ENCODE peak calls at places on chromosomes 11 and 22, in four cellular contexts. T, E, M and Q are unnamed samples.

GRCh38 chr11:6077723-6078122 is 29.8 kb upstream of the OR56B4 start:
- DNase-seq in E (no peak), T (no peak), M (no peak), Q (no peak)

GRCh38 chr11:70065318-70066135 is 12.6 kb upstream of the ANO1 start:
- DNase-seq in E (no peak), M (no peak), T (peak; percentile 38), Q (no peak)

GRCh38 chr11:72081184-72081644 is 564 bp downstream of the LRRC51 start:
- DNase-seq in M (no peak), T (no peak), E (no peak), Q (no peak)

GRCh38 chr11:37532271-37532670 is 934.2 kb upstream of the RAG2 start:
- DNase-seq in T (no peak), M (no peak), E (no peak), Q (no peak)

GRCh38 chr22:49297871-49298721 is 529.6 kb downstream of the BRD1 start:
- DNase-seq in E (peak; percentile 50), M (peak; percentile 42), T (peak; percentile 28), Q (no peak)

GRCh38 chr11:118923721-118924587 is 1.8 kb downstream of the BCL9L start:
- DNase-seq in E (peak; percentile 66), T (no peak), M (peak; percentile 62), Q (no peak)

GRCh38 chr11:34674038-34674437 is 53.1 kb downstream of the EHF start:
- DNase-seq in T (no peak), E (no peak), M (no peak), Q (no peak)

GRCh38 chr11:124760205-124760652 is 1.9 kb downstream of the ESAM start:
- DNase-seq in M (no peak), E (peak; percentile 75), T (no peak), Q (no peak)

GRCh38 chr11:92411431-92411830 is 186.8 kb downstream of the FAT3 start:
- DNase-seq in M (no peak), E (no peak), T (no peak), Q (no peak)

GRCh38 chr22:39917091-39917703 is 16.3 kb downstream of the GRAP2 start:
- DNase-seq in E (no peak), M (no peak), T (no peak), Q (no peak)

GRCh38 chr11:12362857-12363256 is 14.5 kb upstream of the PARVA start:
- DNase-seq in T (no peak), M (no peak), E (no peak), Q (no peak)

GRCh38 chr11:77450227-77450626 is 23.7 kb downstream of the PAK1 start:
- DNase-seq in E (no peak), M (no peak), T (no peak), Q (no peak)

GRCh38 chr11:8913961-8914660 is 3.1 kb downstream of the AKIP1 start:
- DNase-seq in E (no peak), M (no peak), T (no peak), Q (peak; percentile 39)

GRCh38 chr11:118396097-118396501 is 5.3 kb upstream of the ATP5MG start:
- DNase-seq in M (no peak), T (no peak), E (no peak), Q (no peak)

GRCh38 chr11:67546852-67547251 is 23.6 kb upstream of the CABP2 start:
- DNase-seq in T (no peak), E (no peak), M (no peak), Q (no peak)

GRCh38 chr22:17964647-17965046 is 59.7 kb downstream of the MICAL3 start:
- DNase-seq in M (no peak), T (no peak), E (no peak), Q (no peak)

GRCh38 chr22:38317237-38317994 is at the start of gene CSNK1E:
- DNase-seq in M (peak; percentile 86), T (peak; percentile 83), E (peak; percentile 91), Q (peak; percentile 57)

GRCh38 chr22:36806824-36807223 is 10.0 kb downstream of the PVALB start:
- DNase-seq in E (no peak), T (no peak), M (no peak), Q (no peak)

GRCh38 chr11:113272281-113272680 is 42.1 kb upstream of the TTC12 start:
- DNase-seq in M (no peak), E (no peak), T (no peak), Q (no peak)

GRCh38 chr11:113632981-113633380 is 73.1 kb downstream of the TMPRSS5 start:
- DNase-seq in E (no peak), M (no peak), T (no peak), Q (no peak)

GRCh38 chr11:2224254-2224653 is 46.1 kb downstream of the ASCL2 start:
- DNase-seq in T (no peak), M (no peak), E (no peak), Q (no peak)
- TF ChIP-seq CTCF in T (no peak), M (no peak), E (no peak), Q (no peak)

DNA sequence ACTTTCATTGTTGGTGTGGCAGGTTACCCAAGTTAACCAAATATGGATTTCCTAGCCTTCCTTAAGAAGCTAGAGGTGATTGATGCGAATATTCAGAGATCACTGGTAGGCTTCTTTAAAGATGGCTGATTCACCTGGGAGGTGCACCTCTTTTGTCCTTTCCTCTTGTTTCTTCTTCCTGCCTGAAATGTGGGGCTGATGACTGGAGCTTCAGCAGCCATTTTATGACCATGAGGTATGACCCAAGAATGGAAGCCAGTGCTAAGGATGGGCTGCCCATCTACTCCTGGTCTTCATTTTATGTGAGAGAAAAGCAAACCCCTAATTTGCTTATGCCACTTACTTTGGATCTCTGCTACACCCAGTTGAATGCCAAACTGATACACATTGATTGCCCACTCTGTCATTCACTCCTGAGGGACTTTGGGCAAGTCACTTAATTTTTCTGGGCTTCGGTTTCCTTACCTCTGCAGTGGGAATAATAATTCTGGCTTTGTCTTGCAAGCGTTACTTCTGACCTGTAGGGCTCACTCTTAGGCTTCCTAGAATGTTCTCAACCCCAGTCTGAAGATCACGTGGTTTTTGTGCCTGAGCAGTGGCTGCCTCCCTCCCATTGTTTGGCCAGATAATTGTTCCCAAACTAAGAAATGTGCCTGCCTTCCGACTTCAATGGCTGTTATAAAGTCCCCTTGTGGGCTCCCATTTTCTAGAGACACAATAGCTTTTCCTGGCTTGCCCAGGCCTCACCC is 243.0 kb downstream of the ST3GAL4 start:
- DNase-seq in T (no peak), E (no peak), M (no peak), Q (no peak)
- H3K27me3 ChIP-seq in T (no peaks in the 10 kb centered on the region), E (peaks cover 8% of the 10 kb centered on the region), M (no peaks in the 10 kb centered on the region), Q (peaks cover 7% of the 10 kb centered on the region)

GRCh38 chr11:17267576-17267975 is 9.0 kb upstream of the NUCB2 start:
- DNase-seq in T (no peak), E (no peak), M (no peak), Q (no peak)
- H3K27ac ChIP-seq in T (no peak overlapping the region), E (no peak overlapping the region), M (no peak overlapping the region), Q (no peak overlapping the region)

DNA sequence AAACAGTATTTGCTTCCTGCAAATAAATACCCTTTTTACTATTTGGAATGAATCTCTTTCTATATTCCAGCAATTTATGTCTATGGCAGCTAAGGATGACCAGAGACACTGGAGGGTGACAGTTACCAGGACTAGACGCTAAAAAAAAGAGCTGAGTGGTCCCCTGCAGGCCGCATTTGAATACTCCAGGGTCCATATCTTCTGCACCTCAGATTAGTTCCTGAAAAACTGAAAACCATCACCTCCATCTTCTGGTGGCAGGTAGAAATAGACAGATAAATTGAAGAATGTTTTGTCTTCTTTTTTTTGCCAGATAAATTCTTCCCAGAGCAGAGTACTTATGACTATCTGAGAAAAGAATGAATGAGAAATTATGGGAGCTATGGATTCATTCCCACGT is 145.6 kb downstream of the CSNK2A3 start:
- DNase-seq in M (no peak), T (no peak), E (no peak), Q (no peak)
- TF ChIP-seq CTCF in M (no peak), T (no peak), E (no peak), Q (no peak)

DNA sequence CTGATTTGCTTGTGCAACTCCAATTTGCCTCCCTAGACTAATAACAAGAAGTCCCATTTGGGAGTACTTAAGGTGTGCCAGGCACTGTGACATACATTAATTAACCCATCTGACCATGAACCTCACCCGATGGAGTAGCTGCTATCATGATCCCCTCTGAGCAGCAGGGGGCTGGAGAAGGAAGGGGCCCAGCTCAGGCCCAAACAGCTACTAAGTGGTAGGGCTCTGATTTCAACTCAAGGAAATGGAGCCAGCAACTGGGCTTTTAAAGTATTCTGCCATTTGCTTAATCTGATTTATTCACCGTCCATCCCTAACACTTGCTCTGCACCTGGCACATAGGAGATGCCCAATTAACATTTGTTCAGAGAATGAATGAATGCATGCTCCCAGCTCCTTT is 1.2 kb downstream of the CRYBB1 start:
- DNase-seq in M (no peak), E (no peak), T (no peak), Q (no peak)
- H3K27me3 ChIP-seq in M (no peaks in the 10 kb centered on the region), E (no peaks in the 10 kb centered on the region), T (no peaks in the 10 kb centered on the region), Q (no peaks in the 10 kb centered on the region)

DNA sequence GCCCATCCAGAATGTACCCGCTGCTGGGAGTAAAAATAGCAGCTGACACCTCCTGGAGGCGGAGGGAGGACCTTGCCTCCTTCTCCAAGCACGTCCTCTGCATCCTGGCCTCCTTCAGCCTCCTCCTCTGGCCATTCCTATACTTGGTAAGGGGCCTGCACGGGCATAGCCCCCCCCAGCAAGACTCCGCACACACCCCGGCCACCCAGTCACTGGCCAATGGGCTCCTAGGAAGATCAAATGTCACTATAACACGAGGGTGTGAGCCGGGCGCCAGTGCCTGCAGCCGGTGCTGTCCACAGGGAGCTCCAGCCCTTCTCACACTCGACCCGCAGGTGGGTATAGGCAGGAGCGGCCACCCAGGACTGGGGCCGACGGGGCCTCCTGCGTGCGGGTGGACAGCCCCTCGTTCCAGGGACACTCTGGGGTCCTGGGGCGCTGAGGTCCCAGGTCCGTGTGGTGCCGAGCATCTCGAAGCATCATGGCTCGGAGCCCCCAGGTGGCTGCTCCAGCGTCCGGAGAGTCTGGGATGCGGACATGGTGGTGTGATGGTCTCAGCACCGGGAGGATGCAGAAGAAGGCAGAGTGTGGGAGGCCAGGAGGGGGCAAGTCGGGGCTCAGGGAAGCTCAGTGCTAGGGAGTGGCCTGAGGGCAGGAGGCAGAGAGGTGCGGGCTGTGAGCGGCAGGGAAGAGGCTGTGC is at the start of gene TNNT3:
- DNase-seq in T (no peak), E (no peak), M (peak; percentile 40), Q (no peak)
- H3K27ac ChIP-seq in T (peak within 1 kb of the TSS; percentile 68), E (no peak within 1 kb of the TSS), M (no peak within 1 kb of the TSS), Q (no peak within 1 kb of the TSS)

GRCh38 chr22:24485608-24486007 is 9.5 kb upstream of the UPB1 start:
- DNase-seq in E (no peak), T (no peak), M (no peak), Q (no peak)
- TF ChIP-seq CTCF in E (peak; percentile 35), T (peak; percentile 17), M (peak; percentile 7), Q (peak; percentile 53)

DNA sequence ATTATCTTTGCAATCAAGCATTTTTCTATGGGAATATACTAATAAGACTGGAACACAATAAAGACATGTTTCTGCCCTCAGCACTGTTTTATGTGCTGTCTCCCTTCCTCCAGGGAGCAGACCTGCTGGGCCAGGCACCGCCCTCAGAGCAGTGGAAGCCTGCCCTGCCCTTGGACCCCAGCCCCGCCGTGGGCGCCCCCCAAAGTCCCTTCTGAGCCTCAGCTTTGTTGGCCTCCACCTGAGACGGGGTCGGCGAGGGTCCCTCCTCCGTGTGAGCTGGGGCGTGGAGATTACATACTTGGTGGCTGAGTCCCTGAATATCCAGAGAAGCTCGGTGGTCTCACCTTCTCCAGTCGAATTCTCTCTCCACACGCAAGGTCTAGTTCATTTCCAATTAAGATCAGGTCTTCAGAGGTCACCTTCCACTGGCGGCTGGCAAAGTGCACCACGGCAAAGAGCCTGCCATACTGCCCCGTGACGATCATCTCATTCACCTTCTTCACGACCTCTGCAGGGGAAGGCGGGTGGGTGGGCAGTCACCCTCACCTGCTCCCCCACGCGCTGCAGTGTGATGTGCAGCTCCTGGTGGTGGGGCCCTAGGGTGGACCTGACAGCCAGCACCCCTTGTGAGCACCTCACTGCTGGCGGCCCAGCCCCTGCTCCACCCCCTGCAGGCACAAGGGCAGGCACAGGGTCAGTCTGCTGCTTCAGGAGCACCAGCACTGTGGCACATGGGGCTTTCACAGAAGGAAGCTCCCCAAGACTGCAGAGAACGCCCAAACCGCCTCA is 7.3 kb downstream of the MRPL21 start:
- DNase-seq in E (peak; percentile 50), T (no peak), M (no peak), Q (no peak)
- H3K27me3 ChIP-seq in E (no peaks in the 10 kb centered on the region), T (no peaks in the 10 kb centered on the region), M (no peaks in the 10 kb centered on the region), Q (no peaks in the 10 kb centered on the region)